ENCODE peak calls at places on chromosomes 13 and 19, in ten cellular contexts. One of them, this sample, is unnamed.

GRCh38 chr19:17872251-17873001 is 681 bp downstream of the SLC5A5 start:
- DNase-seq in suprapubic skin: no peak
- DNase-seq in transverse colon: no peak
- DNase-seq in HCT116: no peak
- DNase-seq in prostate gland: no peak
- DNase-seq in H1: peak
- DNase-seq in GM23338: peak
- DNase-seq in K562: no peak
- DNase-seq in upper lobe of left lung: no peak
- DNase-seq in Panc1: no peak
- DNase-seq in this sample: no peak

GRCh38 chr13:38979891-38980627 is 10.6 kb downstream of the STOML3 start:
- DNase-seq in suprapubic skin: no peak
- DNase-seq in transverse colon: peak
- DNase-seq in HCT116: no peak
- DNase-seq in prostate gland: no peak
- DNase-seq in H1: no peak
- DNase-seq in GM23338: peak
- DNase-seq in K562: no peak
- DNase-seq in upper lobe of left lung: no peak
- DNase-seq in Panc1: no peak
- DNase-seq in this sample: peak

GRCh38 chr19:58091251-58091995 is 6.6 kb downstream of the ZSCAN18 start:
- DNase-seq in suprapubic skin: no peak
- DNase-seq in transverse colon: no peak
- DNase-seq in HCT116: no peak
- DNase-seq in prostate gland: no peak
- DNase-seq in H1: no peak
- DNase-seq in GM23338: peak
- DNase-seq in K562: no peak
- DNase-seq in upper lobe of left lung: no peak
- DNase-seq in Panc1: no peak
- DNase-seq in this sample: no peak

GRCh38 chr13:98751397-98752110 is 918 bp downstream of the SLC15A1 start:
- DNase-seq in suprapubic skin: no peak
- DNase-seq in transverse colon: peak
- DNase-seq in HCT116: no peak
- DNase-seq in prostate gland: no peak
- DNase-seq in H1: peak
- DNase-seq in GM23338: peak
- DNase-seq in K562: no peak
- DNase-seq in upper lobe of left lung: no peak
- DNase-seq in Panc1: no peak
- DNase-seq in this sample: no peak

GRCh38 chr13:39035204-39035603 is 2.7 kb downstream of the PROSER1 start:
- DNase-seq in suprapubic skin: no peak
- DNase-seq in transverse colon: no peak
- DNase-seq in HCT116: no peak
- DNase-seq in prostate gland: no peak
- DNase-seq in H1: no peak
- DNase-seq in GM23338: peak
- DNase-seq in K562: no peak
- DNase-seq in upper lobe of left lung: no peak
- DNase-seq in Panc1: no peak
- DNase-seq in this sample: no peak

GRCh38 chr13:85520445-85520844 is 278.8 kb downstream of the SLITRK6 start:
- DNase-seq in suprapubic skin: no peak
- DNase-seq in transverse colon: no peak
- DNase-seq in HCT116: no peak
- DNase-seq in prostate gland: no peak
- DNase-seq in H1: no peak
- DNase-seq in GM23338: no peak
- DNase-seq in K562: no peak
- DNase-seq in upper lobe of left lung: no peak
- DNase-seq in Panc1: no peak
- DNase-seq in this sample: no peak

GRCh38 chr19:48858984-48859710 is 9.3 kb downstream of the PLEKHA4 start:
- DNase-seq in suprapubic skin: no peak
- DNase-seq in transverse colon: peak
- DNase-seq in HCT116: no peak
- DNase-seq in prostate gland: no peak
- DNase-seq in H1: peak
- DNase-seq in GM23338: peak
- DNase-seq in K562: peak
- DNase-seq in upper lobe of left lung: peak
- DNase-seq in Panc1: no peak
- DNase-seq in this sample: no peak

GRCh38 chr13:33717775-33718174 is 100.2 kb upstream of the RFC3 start:
- DNase-seq in suprapubic skin: no peak
- DNase-seq in transverse colon: no peak
- DNase-seq in HCT116: no peak
- DNase-seq in prostate gland: no peak
- DNase-seq in H1: no peak
- DNase-seq in GM23338: no peak
- DNase-seq in K562: no peak
- DNase-seq in upper lobe of left lung: no peak
- DNase-seq in Panc1: no peak
- DNase-seq in this sample: no peak

GRCh38 chr13:50810468-50810867 is 33.0 kb downstream of the DLEU7 start:
- DNase-seq in suprapubic skin: no peak
- DNase-seq in transverse colon: no peak
- DNase-seq in HCT116: no peak
- DNase-seq in prostate gland: no peak
- DNase-seq in H1: no peak
- DNase-seq in GM23338: no peak
- DNase-seq in K562: no peak
- DNase-seq in upper lobe of left lung: no peak
- DNase-seq in Panc1: no peak
- DNase-seq in this sample: no peak

GRCh38 chr13:111049791-111050538 is 65.1 kb upstream of the ARHGEF7 start:
- DNase-seq in suprapubic skin: no peak
- DNase-seq in transverse colon: no peak
- DNase-seq in HCT116: no peak
- DNase-seq in prostate gland: peak
- DNase-seq in H1: peak
- DNase-seq in GM23338: peak
- DNase-seq in K562: peak
- DNase-seq in upper lobe of left lung: no peak
- DNase-seq in Panc1: no peak
- DNase-seq in this sample: no peak

DNA sequence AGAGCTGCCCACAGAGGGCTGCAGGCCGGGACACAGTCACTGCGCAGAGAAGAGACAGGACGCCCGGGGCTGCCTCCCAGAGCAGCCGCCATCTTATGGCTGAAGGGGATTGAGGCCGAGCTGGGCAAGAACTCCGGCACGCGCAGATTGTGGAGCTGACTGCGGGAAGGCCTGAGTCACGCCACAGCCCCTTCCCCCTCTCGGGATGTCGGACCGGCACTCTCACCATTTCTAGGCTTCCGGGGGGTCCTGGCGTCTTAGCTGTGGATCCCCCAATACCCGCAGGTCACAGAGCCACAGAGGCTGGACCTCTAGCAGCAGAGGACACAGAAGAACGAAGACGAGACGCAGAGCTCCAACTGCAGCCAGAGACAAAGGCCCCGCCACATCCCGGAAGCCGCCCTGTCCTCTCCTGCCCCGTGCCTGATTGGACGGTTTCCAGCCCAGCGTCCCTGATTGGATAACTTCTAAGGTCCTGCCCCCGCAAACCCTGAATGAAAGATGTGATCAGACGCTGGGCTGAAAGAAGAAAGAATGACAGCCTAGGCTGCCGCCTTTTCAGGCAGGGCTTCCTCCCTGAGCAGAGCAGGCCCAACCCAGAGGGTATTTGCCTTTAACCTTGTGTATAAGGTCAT is at the start of gene ZNF43:
- DNase-seq in suprapubic skin: peak
- DNase-seq in transverse colon: peak
- DNase-seq in HCT116: no peak
- DNase-seq in prostate gland: peak
- DNase-seq in H1: peak
- DNase-seq in GM23338: peak
- DNase-seq in K562: peak
- DNase-seq in upper lobe of left lung: peak
- DNase-seq in Panc1: peak
- DNase-seq in this sample: peak
- TF ChIP-seq POLR2AphosphoS5 in suprapubic skin: peak
- TF ChIP-seq POLR2AphosphoS5 in transverse colon: peak
- TF ChIP-seq POLR2AphosphoS5 in HCT116: no peak
- TF ChIP-seq POLR2AphosphoS5 in prostate gland: peak
- TF ChIP-seq POLR2AphosphoS5 in H1: peak
- TF ChIP-seq POLR2AphosphoS5 in GM23338: peak
- TF ChIP-seq POLR2AphosphoS5 in K562: peak
- TF ChIP-seq POLR2AphosphoS5 in upper lobe of left lung: peak
- TF ChIP-seq POLR2AphosphoS5 in Panc1: peak
- TF ChIP-seq POLR2AphosphoS5 in this sample: peak

DNA sequence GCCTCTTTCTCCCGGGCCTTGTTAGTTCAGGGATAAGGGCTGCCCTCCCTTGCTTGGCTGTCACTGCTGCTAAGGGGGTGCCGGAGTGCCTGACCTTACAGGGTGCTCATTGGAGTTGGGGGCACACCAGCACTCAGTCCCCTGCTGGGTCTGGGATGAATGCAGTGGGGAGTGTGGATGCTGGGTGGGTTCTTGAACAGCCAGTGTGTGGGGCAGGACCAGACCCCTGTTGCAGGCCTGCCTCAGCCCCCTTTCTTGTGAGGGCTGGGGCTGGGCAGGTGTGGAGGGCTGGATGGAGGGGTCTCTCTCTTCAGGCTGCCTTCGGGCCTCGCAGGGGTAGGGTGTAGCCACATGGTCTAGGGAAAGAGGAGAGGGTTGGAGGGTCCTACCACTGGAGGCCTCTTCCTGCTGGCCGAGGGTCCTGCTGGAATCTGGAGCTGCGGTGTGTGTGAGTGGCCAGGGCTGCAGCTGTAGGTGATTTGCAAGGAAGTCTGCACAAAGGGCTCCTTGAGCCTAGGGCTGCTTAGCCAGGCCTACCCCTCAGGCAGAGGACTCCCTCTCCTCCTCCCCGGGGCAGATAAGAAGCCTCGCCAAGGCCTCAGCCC is 3.2 kb downstream of the CEBPA start:
- DNase-seq in suprapubic skin: peak
- DNase-seq in transverse colon: peak
- DNase-seq in HCT116: no peak
- DNase-seq in prostate gland: no peak
- DNase-seq in H1: no peak
- DNase-seq in GM23338: no peak
- DNase-seq in K562: no peak
- DNase-seq in upper lobe of left lung: no peak
- DNase-seq in Panc1: no peak
- DNase-seq in this sample: peak
- TF ChIP-seq POLR2AphosphoS5 in suprapubic skin: no peak
- TF ChIP-seq POLR2AphosphoS5 in transverse colon: no peak
- TF ChIP-seq POLR2AphosphoS5 in HCT116: no peak
- TF ChIP-seq POLR2AphosphoS5 in prostate gland: no peak
- TF ChIP-seq POLR2AphosphoS5 in H1: no peak
- TF ChIP-seq POLR2AphosphoS5 in GM23338: no peak
- TF ChIP-seq POLR2AphosphoS5 in K562: no peak
- TF ChIP-seq POLR2AphosphoS5 in upper lobe of left lung: no peak
- TF ChIP-seq POLR2AphosphoS5 in Panc1: no peak
- TF ChIP-seq POLR2AphosphoS5 in this sample: no peak

DNA sequence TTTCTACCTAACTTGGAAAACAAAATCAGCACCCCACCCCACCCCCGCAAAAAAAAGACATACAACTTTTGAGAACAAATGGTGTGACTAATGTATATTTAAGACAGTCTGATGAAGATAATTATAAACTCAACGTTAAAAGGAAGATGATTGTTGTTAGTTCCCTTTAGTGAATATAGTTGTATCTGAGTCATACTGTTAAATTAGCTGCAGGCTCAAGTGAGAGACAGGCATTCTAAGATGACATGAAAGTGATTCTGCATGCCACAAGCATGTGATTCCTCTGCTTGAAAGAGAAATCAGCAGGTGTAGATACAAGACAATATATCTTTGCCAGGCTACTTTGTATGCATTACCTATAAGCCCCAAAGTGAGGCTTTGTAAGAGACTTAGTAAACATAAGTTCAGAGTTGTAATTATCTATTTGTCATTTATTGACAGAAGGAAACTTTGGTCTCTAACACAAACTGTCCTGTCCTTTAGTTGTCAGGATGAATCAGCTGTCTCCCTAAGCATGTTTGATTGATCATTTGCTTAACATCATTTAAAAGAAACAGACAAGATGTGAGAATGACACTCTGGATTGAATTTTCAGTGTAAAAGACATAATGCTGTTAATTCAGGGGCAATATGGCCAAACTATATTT is 319.4 kb upstream of the HTR2A start:
- DNase-seq in suprapubic skin: no peak
- DNase-seq in transverse colon: no peak
- DNase-seq in HCT116: no peak
- DNase-seq in prostate gland: no peak
- DNase-seq in H1: no peak
- DNase-seq in GM23338: no peak
- DNase-seq in K562: no peak
- DNase-seq in upper lobe of left lung: no peak
- DNase-seq in Panc1: peak
- DNase-seq in this sample: no peak
- TF ChIP-seq POLR2AphosphoS5 in suprapubic skin: no peak
- TF ChIP-seq POLR2AphosphoS5 in transverse colon: no peak
- TF ChIP-seq POLR2AphosphoS5 in HCT116: no peak
- TF ChIP-seq POLR2AphosphoS5 in prostate gland: no peak
- TF ChIP-seq POLR2AphosphoS5 in H1: no peak
- TF ChIP-seq POLR2AphosphoS5 in GM23338: no peak
- TF ChIP-seq POLR2AphosphoS5 in K562: no peak
- TF ChIP-seq POLR2AphosphoS5 in upper lobe of left lung: no peak
- TF ChIP-seq POLR2AphosphoS5 in Panc1: no peak
- TF ChIP-seq POLR2AphosphoS5 in this sample: no peak

GRCh38 chr13:28753946-28754345 is 35.2 kb upstream of the SLC46A3 start:
- DNase-seq in suprapubic skin: no peak
- DNase-seq in transverse colon: no peak
- DNase-seq in HCT116: no peak
- DNase-seq in prostate gland: no peak
- DNase-seq in H1: peak
- DNase-seq in GM23338: no peak
- DNase-seq in K562: no peak
- DNase-seq in upper lobe of left lung: no peak
- DNase-seq in Panc1: no peak
- DNase-seq in this sample: no peak

GRCh38 chr13:28754698-28755545 is 36.2 kb upstream of the SLC46A3 start:
- DNase-seq in suprapubic skin: no peak
- DNase-seq in transverse colon: no peak
- DNase-seq in HCT116: peak
- DNase-seq in prostate gland: no peak
- DNase-seq in H1: peak
- DNase-seq in GM23338: peak
- DNase-seq in K562: peak
- DNase-seq in upper lobe of left lung: peak
- DNase-seq in Panc1: no peak
- DNase-seq in this sample: no peak

GRCh38 chr13:28755546-28755870 is 36.7 kb upstream of the SLC46A3 start:
- DNase-seq in suprapubic skin: no peak
- DNase-seq in transverse colon: no peak
- DNase-seq in HCT116: no peak
- DNase-seq in prostate gland: no peak
- DNase-seq in H1: no peak
- DNase-seq in GM23338: no peak
- DNase-seq in K562: no peak
- DNase-seq in upper lobe of left lung: no peak
- DNase-seq in Panc1: no peak
- DNase-seq in this sample: no peak

GRCh38 chr13:28751210-28751935 is 32.6 kb upstream of the SLC46A3 start:
- DNase-seq in suprapubic skin: no peak
- DNase-seq in transverse colon: no peak
- DNase-seq in HCT116: no peak
- DNase-seq in prostate gland: no peak
- DNase-seq in H1: no peak
- DNase-seq in GM23338: peak
- DNase-seq in K562: no peak
- DNase-seq in upper lobe of left lung: no peak
- DNase-seq in Panc1: no peak
- DNase-seq in this sample: no peak

GRCh38 chr13:28753208-28753892 is 34.6 kb upstream of the SLC46A3 start:
- DNase-seq in suprapubic skin: no peak
- DNase-seq in transverse colon: peak
- DNase-seq in HCT116: peak
- DNase-seq in prostate gland: peak
- DNase-seq in H1: peak
- DNase-seq in GM23338: peak
- DNase-seq in K562: no peak
- DNase-seq in upper lobe of left lung: peak
- DNase-seq in Panc1: peak
- DNase-seq in this sample: peak
- TF ChIP-seq POLR2AphosphoS5 in suprapubic skin: no peak
- TF ChIP-seq POLR2AphosphoS5 in transverse colon: peak
- TF ChIP-seq POLR2AphosphoS5 in HCT116: no peak
- TF ChIP-seq POLR2AphosphoS5 in prostate gland: peak
- TF ChIP-seq POLR2AphosphoS5 in H1: no peak
- TF ChIP-seq POLR2AphosphoS5 in GM23338: no peak
- TF ChIP-seq POLR2AphosphoS5 in K562: no peak
- TF ChIP-seq POLR2AphosphoS5 in upper lobe of left lung: no peak
- TF ChIP-seq POLR2AphosphoS5 in Panc1: peak
- TF ChIP-seq POLR2AphosphoS5 in this sample: peak

This sample was measured in sigmoid colon.